ENCODE peak calls at places on chromosomes 2 and 18, in four cellular contexts. J, W, B and H are unnamed samples.

GRCh38 chr18:13583567-13584245 is 142.7 kb downstream of the FAM210A start:
- DNase-seq in J (no peak), W (no peak), B (no peak), H (no peak)

GRCh38 chr2:197113221-197113831 is 186.8 kb upstream of the PGAP1 start:
- DNase-seq in J (no peak), W (no peak), B (no peak), H (no peak)

GRCh38 chr2:96540136-96540535 is 3.6 kb downstream of the ARID5A start:
- DNase-seq in J (no peak), W (no peak), B (no peak), H (peak; percentile 78)

GRCh38 chr18:79879566-79879965 is 71.9 kb downstream of the SLC66A2 start:
- DNase-seq in J (no peak), W (no peak), B (no peak), H (no peak)

GRCh38 chr18:389658-390357 is 110.7 kb downstream of the COLEC12 start:
- DNase-seq in J (no peak), W (no peak), B (no peak), H (no peak)

GRCh38 chr18:45774065-45774521 is 50.1 kb downstream of the SLC14A1 start:
- DNase-seq in J (no peak), W (no peak), B (no peak), H (no peak)

GRCh38 chr2:167509585-167509984 is 621.3 kb downstream of the XIRP2 start:
- DNase-seq in J (no peak), W (no peak), B (no peak), H (peak; percentile 18)

GRCh38 chr2:216698895-216699294 is 3.5 kb upstream of the IGFBP5 start:
- DNase-seq in J (no peak), W (no peak), B (no peak), H (peak; percentile 54)

GRCh38 chr2:16632615-16633014 is 33.0 kb downstream of the CYRIA start:
- DNase-seq in J (no peak), W (no peak), B (no peak), H (no peak)

GRCh38 chr2:240986787-240987411 is 11.5 kb upstream of the SNED1 start:
- DNase-seq in J (peak; percentile 91), W (peak; percentile 28), B (peak; percentile 86), H (no peak)

GRCh38 chr2:10382313-10383061 is 65.6 kb downstream of the ODC1 start:
- DNase-seq in J (no peak), W (peak; percentile 65), B (no peak), H (no peak)

GRCh38 chr2:65366595-65367125 is 65.7 kb downstream of the SPRED2 start:
- DNase-seq in J (no peak), W (peak; percentile 69), B (no peak), H (peak; percentile 34)

GRCh38 chr18:47490882-47491281 is 239.4 kb upstream of the SKOR2 start:
- DNase-seq in J (no peak), W (no peak), B (no peak), H (peak; percentile 14)

GRCh38 chr2:61906187-61906470 is 655 bp downstream of the COMMD1 start:
- DNase-seq in J (no peak), W (no peak), B (no peak), H (no peak)

GRCh38 chr2:211114826-211115450 is 558.5 kb downstream of the CPS1 start:
- DNase-seq in J (no peak), W (no peak), B (no peak), H (no peak)

GRCh38 chr2:11398710-11399109 is 54.3 kb upstream of the ROCK2 start:
- DNase-seq in J (no peak), W (peak; percentile 82), B (no peak), H (no peak)

GRCh38 chr2:235511187-235511661 is 17.4 kb downstream of the AGAP1 start:
- DNase-seq in J (no peak), W (peak; percentile 77), B (no peak), H (peak; percentile 90)

GRCh38 chr2:221571391-221572179 is 519 bp downstream of the EPHA4 start:
- DNase-seq in J (no peak), W (peak; percentile 33), B (peak; percentile 69), H (peak; percentile 30)

GRCh38 chr2:30756971-30757370 is 50.3 kb downstream of the CAPN13 start:
- DNase-seq in J (no peak), W (no peak), B (no peak), H (no peak)

GRCh38 chr2:198062826-198063225 is 258.4 kb downstream of the PLCL1 start:
- DNase-seq in J (no peak), W (no peak), B (no peak), H (no peak)

GRCh38 chr2:106105151-106105922 is 88.8 kb downstream of the UXS1 start:
- DNase-seq in J (no peak), W (no peak), B (no peak), H (no peak)

GRCh38 chr18:21101172-21101571 is 10.4 kb downstream of the ROCK1 start:
- DNase-seq in J (no peak), W (no peak), B (no peak), H (no peak)

GRCh38 chr18:44945847-44946490 is 265.3 kb downstream of the SETBP1 start:
- DNase-seq in J (no peak), W (no peak), B (no peak), H (no peak)

GRCh38 chr2:235605306-235605998 is 111.6 kb downstream of the AGAP1 start:
- DNase-seq in J (peak; percentile 92), W (peak; percentile 54), B (no peak), H (peak; percentile 65)

GRCh38 chr2:17851731-17852585 is 26.5 kb upstream of the KCNS3 start:
- DNase-seq in J (no peak), W (peak; percentile 47), B (no peak), H (peak; percentile 44)

DNA sequence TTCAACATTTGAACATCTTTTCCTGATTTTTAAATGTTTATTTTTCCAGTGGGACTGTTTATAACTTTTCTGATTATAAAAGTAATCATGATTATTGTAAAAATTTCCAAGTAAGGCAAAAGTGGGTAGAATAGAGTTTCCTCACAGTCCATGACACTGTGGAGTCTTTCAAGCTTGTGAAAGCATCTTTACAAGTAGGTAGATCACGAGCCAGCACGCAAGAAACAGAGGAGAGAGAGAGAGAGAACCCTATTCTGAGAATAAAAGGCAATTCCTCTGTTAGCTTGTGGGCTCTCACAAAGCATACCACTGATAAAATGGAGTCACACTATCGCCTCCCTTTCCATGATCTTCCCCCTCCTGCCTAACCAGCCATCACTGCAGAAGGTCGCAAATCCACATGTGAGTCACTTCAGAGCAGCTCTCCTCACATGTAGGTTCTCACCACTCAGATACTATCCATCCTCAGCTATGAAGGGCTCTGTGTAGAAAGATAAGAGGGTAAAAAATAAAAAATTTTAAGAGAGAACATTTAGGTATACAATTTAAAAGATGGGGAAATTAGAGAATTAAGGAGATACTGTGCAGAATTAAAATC is 40.3 kb downstream of the AAK1 start:
- DNase-seq in J (no peak), W (no peak), B (no peak), H (no peak)
- TF ChIP-seq POLR2A in J (no peak), W (no peak), B (no peak), H (no peak)

GRCh38 chr2:173711816-173712215 is 253.4 kb downstream of the SP3 start:
- DNase-seq in J (no peak), W (no peak), B (no peak), H (no peak)

GRCh38 chr2:173706936-173707335 is 258.2 kb downstream of the SP3 start:
- DNase-seq in J (no peak), W (no peak), B (no peak), H (no peak)

GRCh38 chr2:173713904-173714555 is 251.1 kb downstream of the SP3 start:
- DNase-seq in J (no peak), W (no peak), B (no peak), H (no peak)

GRCh38 chr2:173708757-173709156 is 256.4 kb downstream of the SP3 start:
- DNase-seq in J (no peak), W (peak; percentile 17), B (no peak), H (no peak)
- TF ChIP-seq POLR2A in J (no peak), W (no peak), B (no peak), H (no peak)

DNA sequence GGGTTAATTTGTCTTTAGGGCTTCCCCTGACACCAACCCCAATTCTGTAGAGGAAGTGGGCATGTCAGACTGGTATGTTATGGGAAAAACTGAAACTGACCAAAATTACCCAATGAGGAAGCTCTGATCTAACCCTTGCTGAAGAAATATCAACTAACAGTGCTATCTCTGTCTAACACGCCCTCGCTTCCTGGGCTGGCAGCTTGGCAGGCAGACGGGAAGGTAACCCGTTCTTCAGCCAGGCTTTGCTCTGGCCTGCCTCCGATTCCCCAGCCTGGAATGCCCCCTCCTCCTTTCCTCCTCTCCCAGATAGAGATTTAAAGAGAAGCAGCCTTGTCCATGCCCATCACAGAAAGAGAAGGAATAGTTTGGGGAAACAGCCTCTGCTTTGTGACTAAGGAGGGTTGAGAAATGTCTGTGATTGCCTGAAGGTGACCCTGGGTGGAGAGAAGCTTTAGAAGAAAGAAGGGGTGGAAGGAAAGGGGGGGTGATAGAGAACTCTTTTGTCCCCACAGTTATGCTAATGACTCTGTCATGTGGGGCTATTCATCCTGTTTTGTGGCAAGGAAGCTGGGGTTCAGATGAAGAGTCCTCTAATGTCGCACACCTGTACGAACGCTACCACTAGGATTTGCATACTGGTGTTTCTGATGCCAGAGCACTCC is 15.4 kb downstream of the HK2 start:
- DNase-seq in J (no peak), W (peak; percentile 64), B (no peak), H (no peak)
- TF ChIP-seq POLR2A in J (no peak), W (no peak), B (no peak), H (no peak)

GRCh38 chr2:26429779-26430654 is 28.3 kb downstream of the DRC1 start:
- DNase-seq in J (no peak), W (no peak), B (no peak), H (no peak)
- TF ChIP-seq POLR2A in J (no peak), W (no peak), B (no peak), H (no peak)

DNA sequence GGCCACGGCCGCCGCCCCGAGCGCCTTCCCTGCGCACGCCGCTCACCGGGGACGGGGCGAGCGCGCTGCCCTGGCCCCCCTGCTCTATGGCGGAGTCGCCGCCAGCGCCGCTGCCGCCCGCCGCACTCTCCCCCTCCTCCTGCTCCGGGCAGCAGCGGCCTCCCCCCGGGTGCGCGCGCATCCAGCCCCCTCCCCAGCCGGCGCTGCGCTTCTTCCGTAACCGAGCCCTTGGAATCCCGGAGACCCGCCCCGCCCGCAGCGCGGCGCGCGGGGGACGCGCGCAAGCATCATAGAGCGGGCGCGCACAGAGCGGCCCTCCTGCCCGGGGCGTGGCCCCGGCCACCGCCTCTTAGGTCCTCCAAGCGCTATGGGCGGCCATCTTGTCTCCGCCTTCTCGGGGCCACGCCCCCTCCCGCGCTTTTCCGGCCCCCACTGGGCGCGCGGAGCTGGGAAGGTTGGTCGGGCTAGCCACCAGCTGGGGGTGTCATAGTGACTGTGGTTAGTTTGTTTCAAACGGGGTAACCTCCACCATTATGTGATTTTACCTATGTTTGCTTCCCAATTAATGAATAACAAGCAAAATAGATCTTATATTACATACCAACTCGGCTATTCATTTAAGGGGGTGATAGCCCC is at the start of gene MBD2:
- DNase-seq in J (peak; percentile 96), W (peak; percentile 96), B (peak; percentile 96), H (peak; percentile 51)
- TF ChIP-seq POLR2A in J (peak; percentile 44), W (peak; percentile 71), B (peak; percentile 80), H (peak; percentile 53)

GRCh38 chr2:202877699-202878098 is 6.1 kb upstream of the ICA1L start:
- DNase-seq in J (no peak), W (no peak), B (no peak), H (no peak)
- TF ChIP-seq POLR2A in J (no peak), W (no peak), B (no peak), H (no peak)

GRCh38 chr18:61893304-61893970 is 630 bp upstream of the RNF152 start:
- DNase-seq in J (no peak), W (peak; percentile 55), B (peak; percentile 72), H (peak; percentile 24)

GRCh38 chr18:61894751-61895524 is 2.1 kb upstream of the RNF152 start:
- DNase-seq in J (no peak), W (no peak), B (no peak), H (no peak)

GRCh38 chr18:61896118-61896517 is 3.3 kb upstream of the RNF152 start:
- DNase-seq in J (no peak), W (no peak), B (no peak), H (no peak)

GRCh38 chr18:61892683-61893303 is at the start of gene RNF152:
- DNase-seq in J (no peak), W (peak; percentile 32), B (peak; percentile 74), H (no peak)

GRCh38 chr18:61893971-61894750 is 1.4 kb upstream of the RNF152 start:
- DNase-seq in J (peak; percentile 85), W (peak; percentile 88), B (peak; percentile 93), H (peak; percentile 40)
- TF ChIP-seq POLR2A in J (peak; percentile 36), W (peak; percentile 24), B (peak; percentile 94), H (peak; percentile 54)